ENCODE peak calls at places on chromosomes 3 and 15, in six cellular contexts. I, D, Q, V, B and M are unnamed samples.

GRCh38 chr3:108602249-108602934 is 12.9 kb downstream of the DZIP3 start:
- DNase-seq in I (no peak), D (no peak), Q (no peak), V (no peak), B (no peak), M (no peak)

GRCh38 chr3:48897401-48898376 is 993 bp downstream of the SLC25A20 start:
- DNase-seq in I (no peak), D (no peak), Q (peak; percentile 89), V (no peak), B (no peak), M (peak; percentile 59)

GRCh38 chr3:127035672-127036071 is 52.8 kb downstream of the PLXNA1 start:
- DNase-seq in I (peak; percentile 95), D (peak; percentile 97), Q (no peak), V (peak; percentile 84), B (peak; percentile 82), M (peak; percentile 95)

GRCh38 chr3:108879915-108880314 is 57.3 kb downstream of the TRAT1 start:
- DNase-seq in I (peak; percentile 4), D (no peak), Q (peak; percentile 19), V (no peak), B (no peak), M (no peak)

GRCh38 chr15:33547876-33548275 is 237.1 kb downstream of the RYR3 start:
- DNase-seq in I (peak; percentile 83), D (peak; percentile 51), Q (peak; percentile 13), V (peak; percentile 44), B (no peak), M (peak; percentile 16)

GRCh38 chr3:160450846-160451245 is 1.3 kb upstream of the TRIM59 start:
- DNase-seq in I (no peak), D (peak; percentile 82), Q (no peak), V (no peak), B (no peak), M (peak; percentile 80)

GRCh38 chr3:191753186-191753585 is 292.2 kb downstream of the PYDC2 start:
- DNase-seq in I (no peak), D (peak; percentile 30), Q (no peak), V (no peak), B (no peak), M (no peak)

GRCh38 chr15:59918994-59919951 is 84.8 kb upstream of the FOXB1 start:
- DNase-seq in I (peak; percentile 97), D (peak; percentile 82), Q (no peak), V (no peak), B (no peak), M (no peak)

GRCh38 chr3:42790714-42791229 is 13.5 kb downstream of the HIGD1A start:
- DNase-seq in I (no peak), D (no peak), Q (peak; percentile 6), V (no peak), B (no peak), M (peak; percentile 8)

GRCh38 chr15:48062476-48062875 is 58.3 kb upstream of the SLC24A5 start:
- DNase-seq in I (peak; percentile 23), D (peak; percentile 19), Q (no peak), V (no peak), B (no peak), M (peak; percentile 57)

GRCh38 chr3:45551214-45552010 is 43.1 kb upstream of the LIMD1 start:
- DNase-seq in I (peak; percentile 97), D (peak; percentile 100), Q (peak; percentile 13), V (peak; percentile 75), B (peak; percentile 33), M (peak; percentile 97)

GRCh38 chr3:43923101-43923979 is 232.6 kb downstream of the ABHD5 start:
- DNase-seq in I (peak; percentile 2), D (no peak), Q (no peak), V (no peak), B (no peak), M (no peak)

GRCh38 chr3:11514191-11514770 is 129.4 kb downstream of the VGLL4 start:
- DNase-seq in I (peak; percentile 58), D (peak; percentile 91), Q (peak; percentile 54), V (no peak), B (peak; percentile 48), M (peak; percentile 92)

GRCh38 chr3:134074790-134075567 is 45.3 kb upstream of the SLCO2A1 start:
- DNase-seq in I (no peak), D (no peak), Q (no peak), V (no peak), B (no peak), M (no peak)

GRCh38 chr3:120022729-120023128 is 71.5 kb downstream of the GSK3B start:
- DNase-seq in I (no peak), D (peak; percentile 15), Q (no peak), V (no peak), B (no peak), M (no peak)

DNA sequence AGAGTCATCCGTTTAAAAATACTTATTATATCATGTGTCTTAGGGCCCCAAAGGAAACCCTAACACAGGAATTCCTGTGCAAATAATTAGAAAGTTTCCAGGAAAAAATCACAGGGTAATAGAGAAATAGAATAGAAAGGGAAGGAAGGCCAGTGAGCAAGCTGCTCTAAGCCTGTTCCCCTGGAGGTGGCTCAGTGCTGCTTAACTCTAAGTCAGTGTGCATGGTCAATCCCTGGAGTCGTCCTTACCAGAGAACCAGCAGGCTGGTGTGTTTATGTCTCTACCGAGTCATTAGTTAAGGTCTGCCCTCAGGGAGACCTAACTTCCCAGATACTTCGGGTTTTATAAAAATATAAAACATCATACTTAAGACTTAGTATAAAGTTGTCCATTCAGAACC is 21.0 kb upstream of the MCF2L2 start:
- DNase-seq in I (no peak), D (no peak), Q (peak; percentile 10), V (no peak), B (no peak), M (peak; percentile 27)
- H3K4me3 ChIP-seq in I (no peak overlapping the region), D (no peak overlapping the region), Q (no peak overlapping the region), V (no peak overlapping the region), B (no peak overlapping the region), M (peak overlapping the region; percentile 1)

DNA sequence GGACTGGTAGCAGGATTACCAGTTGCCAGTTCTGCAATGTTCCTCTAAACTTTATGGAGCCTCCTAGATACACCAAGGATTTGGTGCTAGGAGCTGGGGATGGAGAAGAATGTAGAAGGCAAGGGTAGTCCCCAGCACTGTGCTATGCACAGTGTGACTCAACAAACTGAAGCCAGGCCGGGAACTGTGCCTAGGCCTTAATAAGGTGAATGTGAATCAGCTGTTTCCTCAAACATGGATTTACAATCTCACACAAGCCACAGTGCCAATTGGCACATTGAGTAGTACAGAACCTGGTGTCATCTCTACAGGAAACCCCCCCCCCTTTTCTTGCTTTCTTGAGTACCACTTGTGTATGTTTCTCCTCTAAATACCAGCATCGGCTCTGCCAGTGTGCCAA is 32.5 kb downstream of the MRPS25 start:
- DNase-seq in I (no peak), D (peak; percentile 32), Q (no peak), V (no peak), B (no peak), M (no peak)
- H3K4me3 ChIP-seq in I (no peak overlapping the region), D (no peak overlapping the region), Q (no peak overlapping the region), V (no peak overlapping the region), B (no peak overlapping the region), M (no peak overlapping the region)

GRCh38 chr3:194140520-194141414 is 4.8 kb downstream of the HES1 start:
- DNase-seq in I (peak; percentile 54), D (peak; percentile 53), Q (peak; percentile 51), V (peak; percentile 80), B (peak; percentile 48), M (peak; percentile 76)
- H3K4me3 ChIP-seq in I (peak overlapping the region; percentile 37), D (peak overlapping the region; percentile 29), Q (peak overlapping the region; percentile 74), V (peak overlapping the region; percentile 33), B (peak overlapping the region; percentile 46), M (peak overlapping the region; percentile 47)

GRCh38 chr15:43515731-43516130 is 1.7 kb upstream of the MAP1A start:
- DNase-seq in I (no peak), D (no peak), Q (no peak), V (no peak), B (no peak), M (no peak)

GRCh38 chr15:43516185-43516584 is 1.2 kb upstream of the MAP1A start:
- DNase-seq in I (no peak), D (peak; percentile 78), Q (no peak), V (peak; percentile 69), B (no peak), M (no peak)

GRCh38 chr15:43517354-43518072 is at the start of gene MAP1A:
- DNase-seq in I (no peak), D (peak; percentile 54), Q (no peak), V (peak; percentile 65), B (no peak), M (peak; percentile 64)

GRCh38 chr15:43518073-43518761 is 809 bp downstream of the MAP1A start:
- DNase-seq in I (peak; percentile 21), D (no peak), Q (no peak), V (peak; percentile 55), B (no peak), M (peak; percentile 27)

GRCh38 chr15:43516801-43517353 is 531 bp upstream of the MAP1A start:
- DNase-seq in I (no peak), D (peak; percentile 59), Q (no peak), V (no peak), B (no peak), M (peak; percentile 45)
- H3K4me3 ChIP-seq in I (no peak overlapping the region), D (peak overlapping the region; percentile 85), Q (no peak overlapping the region), V (peak overlapping the region; percentile 46), B (peak overlapping the region; percentile 47), M (peak overlapping the region; percentile 89)

DNA sequence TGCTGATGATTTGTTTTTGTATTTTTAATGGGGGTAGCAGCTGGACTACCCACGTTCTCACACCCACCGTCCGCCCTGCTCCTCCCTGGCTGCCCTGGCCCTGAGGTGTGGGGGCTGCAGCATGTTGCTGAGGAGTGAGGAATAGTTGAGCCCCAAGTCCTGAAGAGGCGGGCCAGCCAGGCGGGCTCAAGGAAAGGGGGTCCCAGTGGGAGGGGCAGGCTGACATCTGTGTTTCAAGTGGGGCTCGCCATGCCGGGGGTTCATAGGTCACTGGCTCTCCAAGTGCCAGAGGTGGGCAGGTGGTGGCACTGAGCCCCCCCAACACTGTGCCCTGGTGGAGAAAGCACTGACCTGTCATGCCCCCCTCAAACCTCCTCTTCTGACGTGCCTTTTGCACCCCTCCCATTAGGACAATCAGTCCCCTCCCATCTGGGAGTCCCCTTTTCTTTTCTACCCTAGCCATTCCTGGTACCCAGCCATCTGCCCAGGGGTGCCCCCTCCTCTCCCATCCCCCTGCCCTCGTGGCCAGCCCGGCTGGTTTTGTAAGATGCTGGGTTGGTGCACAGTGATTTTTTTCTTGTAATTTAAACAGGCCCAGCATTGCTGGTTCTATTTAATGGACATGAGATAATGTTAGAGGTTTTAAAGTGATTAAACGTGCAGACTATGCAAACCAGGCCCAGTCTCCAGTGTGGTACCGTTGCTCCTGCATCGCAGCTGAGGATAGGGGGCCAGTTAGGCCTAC is 1.4 kb upstream of the FES start:
- DNase-seq in I (no peak), D (no peak), Q (no peak), V (peak; percentile 38), B (no peak), M (no peak)
- H3K4me3 ChIP-seq in I (no peak overlapping the region), D (no peak overlapping the region), Q (no peak overlapping the region), V (no peak overlapping the region), B (no peak overlapping the region), M (no peak overlapping the region)

GRCh38 chr3:57981483-57982087 is 26.6 kb upstream of the FLNB start:
- DNase-seq in I (no peak), D (peak; percentile 11), Q (no peak), V (no peak), B (no peak), M (no peak)
- H3K4me3 ChIP-seq in I (no peak overlapping the region), D (no peak overlapping the region), Q (no peak overlapping the region), V (no peak overlapping the region), B (no peak overlapping the region), M (no peak overlapping the region)